ENCODE peak calls at places on chromosome 13, in seven cellular contexts. One of them, this sample, is unnamed.

GRCh38 chr13:71879129-71879535 is 12.1 kb upstream of the DACH1 start:
- DNase-seq in colonic mucosa: no peak
- DNase-seq in neural crest cell: no peak
- DNase-seq in D721Med: no peak
- DNase-seq in heart right ventricle: peak
- DNase-seq in mucosa of descending colon: no peak
- DNase-seq in fibroblast of mammary gland: no peak
- DNase-seq in this sample: no peak

GRCh38 chr13:100140441-100140840 is 51.5 kb downstream of the PCCA start:
- DNase-seq in colonic mucosa: no peak
- DNase-seq in neural crest cell: no peak
- DNase-seq in D721Med: no peak
- DNase-seq in heart right ventricle: no peak
- DNase-seq in mucosa of descending colon: no peak
- DNase-seq in fibroblast of mammary gland: no peak
- DNase-seq in this sample: no peak

GRCh38 chr13:26254583-26255102 is 714 bp downstream of the CDK8 start:
- DNase-seq in colonic mucosa: peak
- DNase-seq in neural crest cell: peak
- DNase-seq in D721Med: no peak
- DNase-seq in heart right ventricle: peak
- DNase-seq in mucosa of descending colon: peak
- DNase-seq in fibroblast of mammary gland: peak
- DNase-seq in this sample: peak

GRCh38 chr13:40149611-40150283 is 494.3 kb downstream of the COG6 start:
- DNase-seq in colonic mucosa: no peak
- DNase-seq in neural crest cell: no peak
- DNase-seq in D721Med: no peak
- DNase-seq in heart right ventricle: peak
- DNase-seq in mucosa of descending colon: no peak
- DNase-seq in fibroblast of mammary gland: peak
- DNase-seq in this sample: no peak

GRCh38 chr13:51524312-51524711 is 60.0 kb upstream of the WDFY2 start:
- DNase-seq in colonic mucosa: no peak
- DNase-seq in neural crest cell: no peak
- DNase-seq in D721Med: no peak
- DNase-seq in heart right ventricle: no peak
- DNase-seq in mucosa of descending colon: no peak
- DNase-seq in fibroblast of mammary gland: no peak
- DNase-seq in this sample: no peak

GRCh38 chr13:38045278-38046048 is 175.9 kb upstream of the TRPC4 start:
- DNase-seq in colonic mucosa: no peak
- DNase-seq in neural crest cell: no peak
- DNase-seq in D721Med: no peak
- DNase-seq in heart right ventricle: no peak
- DNase-seq in mucosa of descending colon: no peak
- DNase-seq in fibroblast of mammary gland: peak
- DNase-seq in this sample: peak

GRCh38 chr13:48411281-48412099 is 1.4 kb downstream of the LPAR6 start:
- DNase-seq in colonic mucosa: peak
- DNase-seq in neural crest cell: no peak
- DNase-seq in D721Med: no peak
- DNase-seq in heart right ventricle: no peak
- DNase-seq in mucosa of descending colon: no peak
- DNase-seq in fibroblast of mammary gland: peak
- DNase-seq in this sample: no peak

GRCh38 chr13:30119476-30119875 is 187.9 kb downstream of the KATNAL1 start:
- DNase-seq in colonic mucosa: no peak
- DNase-seq in neural crest cell: no peak
- DNase-seq in D721Med: no peak
- DNase-seq in heart right ventricle: no peak
- DNase-seq in mucosa of descending colon: no peak
- DNase-seq in fibroblast of mammary gland: peak
- DNase-seq in this sample: no peak

GRCh38 chr13:47218611-47219010 is 321.8 kb upstream of the HTR2A start:
- DNase-seq in colonic mucosa: no peak
- DNase-seq in neural crest cell: no peak
- DNase-seq in D721Med: no peak
- DNase-seq in heart right ventricle: no peak
- DNase-seq in mucosa of descending colon: no peak
- DNase-seq in fibroblast of mammary gland: peak
- DNase-seq in this sample: no peak

GRCh38 chr13:47215741-47216140 is 318.9 kb upstream of the HTR2A start:
- DNase-seq in colonic mucosa: no peak
- DNase-seq in neural crest cell: no peak
- DNase-seq in D721Med: no peak
- DNase-seq in heart right ventricle: no peak
- DNase-seq in mucosa of descending colon: no peak
- DNase-seq in fibroblast of mammary gland: peak
- DNase-seq in this sample: peak

GRCh38 chr13:47216176-47216822 is 319.4 kb upstream of the HTR2A start:
- DNase-seq in colonic mucosa: no peak
- DNase-seq in neural crest cell: no peak
- DNase-seq in D721Med: no peak
- DNase-seq in heart right ventricle: no peak
- DNase-seq in mucosa of descending colon: no peak
- DNase-seq in fibroblast of mammary gland: peak
- DNase-seq in this sample: no peak

GRCh38 chr13:47226516-47226915 is 329.7 kb upstream of the HTR2A start:
- DNase-seq in colonic mucosa: no peak
- DNase-seq in neural crest cell: no peak
- DNase-seq in D721Med: no peak
- DNase-seq in heart right ventricle: no peak
- DNase-seq in mucosa of descending colon: no peak
- DNase-seq in fibroblast of mammary gland: peak
- DNase-seq in this sample: no peak

GRCh38 chr13:47220453-47221150 is 323.7 kb upstream of the HTR2A start:
- DNase-seq in colonic mucosa: no peak
- DNase-seq in neural crest cell: no peak
- DNase-seq in D721Med: no peak
- DNase-seq in heart right ventricle: no peak
- DNase-seq in mucosa of descending colon: no peak
- DNase-seq in fibroblast of mammary gland: no peak
- DNase-seq in this sample: no peak
- TF ChIP-seq CTCF in colonic mucosa: no peak
- TF ChIP-seq CTCF in neural crest cell: no peak
- TF ChIP-seq CTCF in D721Med: no peak
- TF ChIP-seq CTCF in heart right ventricle: no peak
- TF ChIP-seq CTCF in mucosa of descending colon: no peak
- TF ChIP-seq CTCF in fibroblast of mammary gland: no peak
- TF ChIP-seq CTCF in this sample: no peak

GRCh38 chr13:45280751-45281634 is 60.0 kb downstream of the TPT1 start:
- DNase-seq in colonic mucosa: peak
- DNase-seq in neural crest cell: peak
- DNase-seq in D721Med: peak
- DNase-seq in heart right ventricle: peak
- DNase-seq in mucosa of descending colon: peak
- DNase-seq in fibroblast of mammary gland: peak
- DNase-seq in this sample: peak
- TF ChIP-seq CTCF in colonic mucosa: peak
- TF ChIP-seq CTCF in neural crest cell: peak
- TF ChIP-seq CTCF in D721Med: peak
- TF ChIP-seq CTCF in heart right ventricle: peak
- TF ChIP-seq CTCF in mucosa of descending colon: peak
- TF ChIP-seq CTCF in fibroblast of mammary gland: peak
- TF ChIP-seq CTCF in this sample: peak

DNA sequence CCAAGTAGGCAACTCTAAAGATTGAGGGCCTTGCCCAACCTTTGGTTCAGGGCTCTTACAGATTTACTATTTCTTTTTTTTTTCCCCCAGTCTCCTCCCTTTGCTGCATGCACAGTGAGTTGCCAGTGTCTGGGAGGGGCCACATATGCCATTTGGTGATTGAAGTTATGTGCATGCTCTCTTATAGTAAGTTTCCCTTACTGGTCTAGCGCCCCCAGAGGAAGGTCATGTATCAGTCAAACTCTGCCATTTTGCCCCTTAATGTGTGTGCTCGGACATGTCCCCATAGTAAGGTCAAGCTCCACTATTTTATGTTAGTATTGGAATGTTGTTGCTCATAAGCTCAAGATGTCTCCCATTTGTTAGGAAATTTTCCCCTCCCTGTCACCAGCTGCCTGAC is 1138.0 kb upstream of the SLC10A2 start:
- DNase-seq in colonic mucosa: no peak
- DNase-seq in neural crest cell: no peak
- DNase-seq in D721Med: no peak
- DNase-seq in heart right ventricle: no peak
- DNase-seq in mucosa of descending colon: no peak
- DNase-seq in fibroblast of mammary gland: no peak
- DNase-seq in this sample: no peak
- TF ChIP-seq CTCF in colonic mucosa: no peak
- TF ChIP-seq CTCF in neural crest cell: no peak
- TF ChIP-seq CTCF in D721Med: no peak
- TF ChIP-seq CTCF in heart right ventricle: no peak
- TF ChIP-seq CTCF in mucosa of descending colon: no peak
- TF ChIP-seq CTCF in fibroblast of mammary gland: no peak
- TF ChIP-seq CTCF in this sample: no peak

GRCh38 chr13:43132228-43132627 is 108.8 kb downstream of the DNAJC15 start:
- DNase-seq in colonic mucosa: peak
- DNase-seq in neural crest cell: no peak
- DNase-seq in D721Med: no peak
- DNase-seq in heart right ventricle: peak
- DNase-seq in mucosa of descending colon: no peak
- DNase-seq in fibroblast of mammary gland: peak
- DNase-seq in this sample: peak
- TF ChIP-seq CTCF in colonic mucosa: no peak
- TF ChIP-seq CTCF in neural crest cell: peak
- TF ChIP-seq CTCF in D721Med: peak
- TF ChIP-seq CTCF in heart right ventricle: peak
- TF ChIP-seq CTCF in mucosa of descending colon: no peak
- TF ChIP-seq CTCF in fibroblast of mammary gland: peak
- TF ChIP-seq CTCF in this sample: peak